ENCODE peak calls at places on chromosomes 12 and 14, in six cellular contexts. K is K562, I is endothelial cell of umbilical vein, Z is H1, U is HepG2, H is IMR-90. J is an unnamed sample.

GRCh38 chr12:3200779-3201738 is 123.9 kb downstream of the TSPAN9 start:
- DNase-seq in K (no peak), I (no peak), Z (no peak), U (no peak), H (no peak), J (no peak)

GRCh38 chr12:115873416-115874082 is 403.9 kb downstream of the MED13L start:
- DNase-seq in K (no peak), I (no peak), Z (no peak), U (peak; percentile 23), H (no peak), J (no peak)

GRCh38 chr12:51895378-51896135 is 7.7 kb downstream of the ANKRD33 start:
- DNase-seq in K (no peak), I (no peak), Z (no peak), U (no peak), H (no peak), J (no peak)

GRCh38 chr14:39102265-39102968 is 618 bp downstream of the SEC23A start:
- DNase-seq in K (peak; percentile 30), I (peak; percentile 58), Z (no peak), U (peak; percentile 98), H (peak; percentile 44), J (no peak)

GRCh38 chr12:131269551-131269950 is 315.8 kb downstream of the ADGRD1 start:
- DNase-seq in K (no peak), I (no peak), Z (no peak), U (no peak), H (no peak), J (no peak)

GRCh38 chr12:50243507-50243906 is 39.8 kb downstream of the LIMA1 start:
- DNase-seq in K (no peak), I (no peak), Z (no peak), U (no peak), H (no peak), J (no peak)

GRCh38 chr14:103551338-103551762 is 11.1 kb downstream of the BAG5 start:
- DNase-seq in K (no peak), I (no peak), Z (no peak), U (no peak), H (no peak), J (no peak)

GRCh38 chr12:117674313-117674712 is 294.5 kb downstream of the KSR2 start:
- DNase-seq in K (no peak), I (peak; percentile 80), Z (no peak), U (no peak), H (no peak), J (no peak)

GRCh38 chr12:116969615-116970575 is 59.1 kb downstream of the FBXW8 start:
- DNase-seq in K (no peak), I (no peak), Z (no peak), U (no peak), H (no peak), J (no peak)

GRCh38 chr12:22539055-22539454 is 5.3 kb downstream of the C2CD5 start:
- DNase-seq in K (no peak), I (peak; percentile 11), Z (no peak), U (no peak), H (no peak), J (no peak)

GRCh38 chr14:63949696-63950095 is 96.9 kb downstream of the SYNE2 start:
- DNase-seq in K (no peak), I (no peak), Z (no peak), U (no peak), H (peak; percentile 65), J (no peak)

GRCh38 chr14:24741871-24742270 is 107.9 kb upstream of the GZMB start:
- DNase-seq in K (no peak), I (no peak), Z (no peak), U (no peak), H (peak; percentile 15), J (no peak)

GRCh38 chr14:101717663-101718490 is 43.6 kb upstream of the PPP2R5C start:
- DNase-seq in K (no peak), I (no peak), Z (no peak), U (no peak), H (no peak), J (no peak)

GRCh38 chr12:53231859-53232640 is at the start of gene RARG:
- DNase-seq in K (peak; percentile 42), I (no peak), Z (peak; percentile 83), U (no peak), H (no peak), J (no peak)

GRCh38 chr14:94004015-94004414 is 6.9 kb downstream of the CCDC197 start:
- DNase-seq in K (no peak), I (no peak), Z (no peak), U (peak; percentile 77), H (no peak), J (no peak)

GRCh38 chr12:116918464-116918863 is 7.7 kb downstream of the FBXW8 start:
- DNase-seq in K (peak; percentile 61), I (no peak), Z (no peak), U (no peak), H (no peak), J (no peak)

GRCh38 chr14:62053188-62053587 is 291.0 kb downstream of the SNAPC1 start:
- DNase-seq in K (no peak), I (no peak), Z (no peak), U (no peak), H (no peak), J (no peak)

GRCh38 chr12:132194056-132194455 is 49.8 kb downstream of the NOC4L start:
- DNase-seq in K (peak; percentile 62), I (no peak), Z (peak; percentile 82), U (no peak), H (no peak), J (peak; percentile 31)

GRCh38 chr12:12267801-12268200 is 957 bp upstream of the LRP6 start:
- DNase-seq in K (no peak), I (no peak), Z (no peak), U (no peak), H (no peak), J (no peak)

GRCh38 chr12:56104815-56105476 is 587 bp downstream of the PA2G4 start:
- DNase-seq in K (peak; percentile 72), I (peak; percentile 32), Z (no peak), U (no peak), H (no peak), J (no peak)

GRCh38 chr14:47365248-47365647 is 310.2 kb downstream of the MDGA2 start:
- DNase-seq in K (no peak), I (no peak), Z (no peak), U (no peak), H (no peak), J (no peak)

GRCh38 chr12:122790393-122791075 is 16.2 kb downstream of the CCDC62 start:
- DNase-seq in K (no peak), I (no peak), Z (no peak), U (no peak), H (peak; percentile 31), J (no peak)

GRCh38 chr14:36973806-36974442 is 198.5 kb downstream of the SLC25A21 start:
- DNase-seq in K (peak; percentile 25), I (peak; percentile 56), Z (no peak), U (no peak), H (peak; percentile 83), J (no peak)

GRCh38 chr14:103894034-103894722 is 34.1 kb upstream of the TDRD9 start:
- DNase-seq in K (no peak), I (no peak), Z (no peak), U (no peak), H (no peak), J (no peak)

GRCh38 chr12:110689601-110690430 is 901 bp upstream of the HVCN1 start:
- DNase-seq in K (peak; percentile 61), I (peak; percentile 43), Z (peak; percentile 78), U (no peak), H (no peak), J (no peak)

GRCh38 chr12:110688446-110689001 is 391 bp downstream of the HVCN1 start:
- DNase-seq in K (no peak), I (peak; percentile 21), Z (no peak), U (no peak), H (no peak), J (no peak)

GRCh38 chr12:110686294-110686903 is 2.5 kb downstream of the HVCN1 start:
- DNase-seq in K (no peak), I (no peak), Z (no peak), U (no peak), H (no peak), J (no peak)

GRCh38 chr12:110689002-110689600 is at the start of gene HVCN1:
- DNase-seq in K (peak; percentile 28), I (no peak), Z (peak; percentile 85), U (no peak), H (no peak), J (no peak)

GRCh38 chr12:110687770-110688169 is 1.1 kb downstream of the HVCN1 start:
- DNase-seq in K (peak; percentile 75), I (no peak), Z (no peak), U (no peak), H (no peak), J (no peak)
- H3K9ac ChIP-seq in K (no peak overlapping the region), I (no peak overlapping the region), Z (no peak overlapping the region), U (no peak overlapping the region), H (no peak overlapping the region), J (no peak overlapping the region)

DNA sequence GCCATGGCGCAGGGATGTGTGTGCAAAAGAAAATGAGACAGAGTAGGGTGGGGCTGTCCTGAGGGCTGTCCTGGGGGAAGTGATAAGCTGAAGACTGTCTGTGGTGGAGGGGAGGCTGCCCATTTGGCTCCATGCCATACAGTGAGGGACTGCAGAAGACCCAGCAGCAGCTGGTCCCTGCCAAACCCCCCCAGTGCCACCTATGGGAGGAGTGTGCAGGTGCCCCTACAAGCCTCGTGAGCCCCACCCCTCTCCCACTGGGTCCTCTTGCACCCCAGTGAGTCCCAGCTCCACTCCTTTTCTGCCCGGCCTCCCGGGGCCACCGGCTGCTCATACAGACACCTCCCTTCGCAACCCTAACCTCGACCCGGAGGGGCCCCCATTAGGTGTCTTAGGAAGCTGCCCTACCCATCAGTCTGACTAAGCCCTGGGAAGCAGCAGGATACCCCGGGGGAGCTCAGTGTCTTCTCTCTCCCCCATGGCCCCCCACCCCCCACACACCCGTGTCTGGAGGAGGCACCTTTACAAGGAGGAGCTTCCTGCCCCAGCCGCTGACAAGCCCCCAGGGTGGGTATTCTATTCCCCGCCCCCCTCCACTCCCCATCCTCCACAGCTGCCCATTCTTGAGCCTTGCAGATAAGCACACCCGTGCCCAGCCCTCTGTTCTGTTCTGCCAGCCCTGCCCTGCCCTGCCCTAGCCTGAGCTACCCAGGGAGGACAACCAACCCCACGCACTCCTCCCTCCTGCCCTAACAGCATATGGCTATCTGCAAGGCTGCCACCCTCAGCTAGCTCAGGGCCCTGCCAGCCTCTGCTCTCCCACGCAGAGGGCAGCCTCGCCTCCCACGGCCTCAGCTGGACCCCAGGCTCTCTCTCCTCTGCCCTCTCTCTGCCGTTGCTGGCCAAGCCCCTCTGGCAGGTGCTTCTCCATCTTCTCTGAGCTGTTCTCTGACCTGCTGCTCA is 41.9 kb downstream of the SLC6A12 start:
- DNase-seq in K (peak; percentile 37), I (no peak), Z (no peak), U (no peak), H (no peak), J (no peak)
- TF ChIP-seq POLR2A in K (no peak), I (no peak), Z (no peak), U (no peak), H (no peak), J (no peak)

GRCh38 chr12:95949801-95950206 is 6.7 kb downstream of the AMDHD1 start:
- DNase-seq in K (no peak), I (no peak), Z (no peak), U (peak; percentile 94), H (no peak), J (no peak)
- H3K4me3 ChIP-seq in K (no peak overlapping the region), I (no peak overlapping the region), Z (no peak overlapping the region), U (peak overlapping the region; percentile 1), H (no peak overlapping the region), J (no peak overlapping the region)

DNA sequence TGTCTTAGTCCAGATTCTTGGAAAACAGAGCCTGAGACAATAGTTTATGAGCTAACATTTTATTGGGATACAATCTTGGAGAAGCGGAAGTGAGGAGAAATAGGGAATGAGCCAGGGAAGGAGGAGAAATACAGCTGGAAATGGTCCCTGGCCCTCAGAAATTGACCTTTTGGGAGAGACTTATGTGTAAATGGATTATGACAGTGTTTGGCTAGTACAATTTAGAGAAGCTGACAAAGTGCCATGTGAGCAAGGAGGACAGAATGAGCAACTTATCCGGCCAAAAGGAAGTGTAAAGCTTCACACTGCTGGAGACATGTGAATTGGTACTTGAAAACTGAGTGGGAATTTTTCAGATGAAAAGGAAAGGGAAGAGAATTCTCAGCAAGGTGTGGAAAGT is 2.9 kb downstream of the GLIPR1 start:
- DNase-seq in K (no peak), I (no peak), Z (no peak), U (no peak), H (no peak), J (no peak)
- H3K9ac ChIP-seq in K (no peak overlapping the region), I (no peak overlapping the region), Z (no peak overlapping the region), U (no peak overlapping the region), H (no peak overlapping the region), J (no peak overlapping the region)

J was measured in HCT116.